ENCODE peak calls at places on chromosomes 16 and 17, in four cellular contexts. One of them, this sample, is unnamed.

GRCh38 chr17:39261286-39261685 is 35.5 kb upstream of the STAC2 start:
- DNase-seq in skeletal muscle cell: no peak
- DNase-seq in aorta: no peak
- DNase-seq in AG10803: no peak
- DNase-seq in this sample: no peak

GRCh38 chr17:43868236-43868994 is 21.4 kb downstream of the CD300LG start:
- DNase-seq in skeletal muscle cell: no peak
- DNase-seq in aorta: no peak
- DNase-seq in AG10803: no peak
- DNase-seq in this sample: no peak

GRCh38 chr16:89765292-89765810 is 44.0 kb downstream of the ZNF276 start:
- DNase-seq in skeletal muscle cell: no peak
- DNase-seq in aorta: no peak
- DNase-seq in AG10803: no peak
- DNase-seq in this sample: no peak

GRCh38 chr17:82390860-82391435 is 19.4 kb downstream of the UTS2R start:
- DNase-seq in skeletal muscle cell: no peak
- DNase-seq in aorta: no peak
- DNase-seq in AG10803: no peak
- DNase-seq in this sample: no peak

GRCh38 chr17:82775033-82775823 is 23.4 kb downstream of the TBCD start:
- DNase-seq in skeletal muscle cell: no peak
- DNase-seq in aorta: peak
- DNase-seq in AG10803: peak
- DNase-seq in this sample: peak

GRCh38 chr17:67016039-67016762 is 28.2 kb upstream of the CACNG1 start:
- DNase-seq in skeletal muscle cell: no peak
- DNase-seq in aorta: no peak
- DNase-seq in AG10803: no peak
- DNase-seq in this sample: no peak

GRCh38 chr17:2179615-2180295 is 123.8 kb downstream of the SMG6 start:
- DNase-seq in skeletal muscle cell: peak
- DNase-seq in aorta: peak
- DNase-seq in AG10803: peak
- DNase-seq in this sample: peak

GRCh38 chr16:89115216-89115949 is 21.7 kb downstream of the ACSF3 start:
- DNase-seq in skeletal muscle cell: no peak
- DNase-seq in aorta: peak
- DNase-seq in AG10803: no peak
- DNase-seq in this sample: peak

GRCh38 chr16:2675021-2675420 is 7.3 kb upstream of the KCTD5 start:
- DNase-seq in skeletal muscle cell: no peak
- DNase-seq in aorta: no peak
- DNase-seq in AG10803: no peak
- DNase-seq in this sample: no peak

GRCh38 chr17:43766413-43767052 is 7.9 kb upstream of the SOST start:
- DNase-seq in skeletal muscle cell: no peak
- DNase-seq in aorta: no peak
- DNase-seq in AG10803: peak
- DNase-seq in this sample: peak

GRCh38 chr17:51045616-51046526 is 74.8 kb downstream of the SPAG9 start:
- DNase-seq in skeletal muscle cell: no peak
- DNase-seq in aorta: no peak
- DNase-seq in AG10803: peak
- DNase-seq in this sample: peak

GRCh38 chr17:30824002-30824355 is 513 bp downstream of the CRLF3 start:
- DNase-seq in skeletal muscle cell: no peak
- DNase-seq in aorta: no peak
- DNase-seq in AG10803: no peak
- DNase-seq in this sample: no peak

GRCh38 chr16:72985148-72985882 is 62.6 kb downstream of the ZFHX3 start:
- DNase-seq in skeletal muscle cell: peak
- DNase-seq in aorta: no peak
- DNase-seq in AG10803: peak
- DNase-seq in this sample: peak

GRCh38 chr16:79723583-79724168 is 123.1 kb upstream of the MAF start:
- DNase-seq in skeletal muscle cell: no peak
- DNase-seq in aorta: no peak
- DNase-seq in AG10803: no peak
- DNase-seq in this sample: no peak

GRCh38 chr16:57475711-57476339 is 10.5 kb downstream of the DOK4 start:
- DNase-seq in skeletal muscle cell: peak
- DNase-seq in aorta: no peak
- DNase-seq in AG10803: no peak
- DNase-seq in this sample: peak

GRCh38 chr16:69123894-69124293 is 8.5 kb downstream of the CHTF8 start:
- DNase-seq in skeletal muscle cell: no peak
- DNase-seq in aorta: no peak
- DNase-seq in AG10803: peak
- DNase-seq in this sample: peak

GRCh38 chr17:42405963-42406495 is 17.0 kb downstream of the CAVIN1 start:
- DNase-seq in skeletal muscle cell: no peak
- DNase-seq in aorta: peak
- DNase-seq in AG10803: peak
- DNase-seq in this sample: peak

GRCh38 chr17:79570653-79571052 is 40.2 kb downstream of the RBFOX3 start:
- DNase-seq in skeletal muscle cell: no peak
- DNase-seq in aorta: no peak
- DNase-seq in AG10803: no peak
- DNase-seq in this sample: no peak

GRCh38 chr17:67575325-67575724 is 142.4 kb upstream of the NOL11 start:
- DNase-seq in skeletal muscle cell: no peak
- DNase-seq in aorta: no peak
- DNase-seq in AG10803: no peak
- DNase-seq in this sample: no peak

GRCh38 chr16:86899757-86900156 is 321.4 kb downstream of the FOXL1 start:
- DNase-seq in skeletal muscle cell: no peak
- DNase-seq in aorta: no peak
- DNase-seq in AG10803: peak
- DNase-seq in this sample: peak

GRCh38 chr17:40482722-40483121 is 18.7 kb downstream of the TNS4 start:
- DNase-seq in skeletal muscle cell: no peak
- DNase-seq in aorta: no peak
- DNase-seq in AG10803: no peak
- DNase-seq in this sample: no peak

GRCh38 chr17:42362245-42362961 is 25.8 kb downstream of the STAT3 start:
- DNase-seq in skeletal muscle cell: no peak
- DNase-seq in aorta: no peak
- DNase-seq in AG10803: no peak
- DNase-seq in this sample: no peak

GRCh38 chr16:86667035-86667434 is 88.7 kb downstream of the FOXL1 start:
- DNase-seq in skeletal muscle cell: no peak
- DNase-seq in aorta: no peak
- DNase-seq in AG10803: peak
- DNase-seq in this sample: no peak

DNA sequence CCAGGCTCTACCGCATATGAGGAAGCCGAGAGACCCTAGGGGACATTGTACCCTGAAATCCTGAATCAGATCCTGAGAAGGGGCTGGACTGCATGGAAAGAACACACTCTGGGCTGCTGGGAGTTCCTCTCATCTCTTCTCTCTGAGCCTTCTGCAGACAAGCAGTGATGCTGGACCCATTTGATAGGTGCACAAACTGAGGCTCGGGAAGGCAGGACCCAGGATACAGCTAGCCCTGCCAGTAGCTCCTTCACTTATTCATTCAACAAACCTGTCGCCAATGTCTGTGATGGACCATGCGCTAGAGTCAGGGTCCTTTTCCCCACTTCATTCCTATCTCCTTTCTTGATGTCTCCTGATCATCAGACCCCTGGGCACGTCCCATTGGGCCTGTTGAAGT is 1.9 kb downstream of the SBK1 start:
- DNase-seq in skeletal muscle cell: no peak
- DNase-seq in aorta: no peak
- DNase-seq in AG10803: no peak
- DNase-seq in this sample: no peak
- H3K4me3 ChIP-seq in skeletal muscle cell: no peak
- H3K4me3 ChIP-seq in aorta: no peak
- H3K4me3 ChIP-seq in AG10803: no peak
- H3K4me3 ChIP-seq in this sample: no peak

GRCh38 chr16:21163576-21163975 is 5.1 kb downstream of the LDAF1 start:
- DNase-seq in skeletal muscle cell: no peak
- DNase-seq in aorta: no peak
- DNase-seq in AG10803: no peak
- DNase-seq in this sample: no peak

GRCh38 chr16:21160276-21160675 is 1.8 kb downstream of the LDAF1 start:
- DNase-seq in skeletal muscle cell: no peak
- DNase-seq in aorta: no peak
- DNase-seq in AG10803: no peak
- DNase-seq in this sample: no peak

GRCh38 chr16:21162661-21163151 is 4.2 kb downstream of the LDAF1 start:
- DNase-seq in skeletal muscle cell: no peak
- DNase-seq in aorta: peak
- DNase-seq in AG10803: peak
- DNase-seq in this sample: peak

GRCh38 chr16:21159281-21159951 is 942 bp downstream of the LDAF1 start:
- DNase-seq in skeletal muscle cell: no peak
- DNase-seq in aorta: peak
- DNase-seq in AG10803: no peak
- DNase-seq in this sample: no peak

GRCh38 chr16:21161211-21161610 is 2.7 kb downstream of the LDAF1 start:
- DNase-seq in skeletal muscle cell: no peak
- DNase-seq in aorta: no peak
- DNase-seq in AG10803: peak
- DNase-seq in this sample: peak
- H3K4me3 ChIP-seq in skeletal muscle cell: no peak
- H3K4me3 ChIP-seq in aorta: no peak
- H3K4me3 ChIP-seq in AG10803: no peak
- H3K4me3 ChIP-seq in this sample: no peak

DNA sequence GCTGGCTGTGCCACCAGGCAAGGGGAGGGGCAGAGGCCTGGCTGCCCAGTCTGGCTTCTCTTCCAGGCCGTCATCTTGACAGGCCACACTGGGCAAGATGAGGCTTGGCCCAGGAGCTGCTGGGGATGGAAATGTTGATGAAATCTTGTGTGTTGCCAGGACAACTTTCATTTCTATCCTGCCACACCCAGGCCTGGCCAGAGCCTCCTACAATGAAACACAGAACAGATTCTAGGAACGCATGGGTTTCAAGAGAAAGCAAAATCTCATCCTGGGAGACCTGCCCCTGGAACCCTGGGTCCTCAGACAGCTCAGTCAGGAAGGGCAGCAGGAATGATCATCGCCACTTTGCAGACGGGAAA is 9.3 kb downstream of the HEXIM2 start:
- DNase-seq in skeletal muscle cell: no peak
- DNase-seq in aorta: peak
- DNase-seq in AG10803: peak
- DNase-seq in this sample: peak
- H3K4me3 ChIP-seq in skeletal muscle cell: peak
- H3K4me3 ChIP-seq in aorta: peak
- H3K4me3 ChIP-seq in AG10803: peak
- H3K4me3 ChIP-seq in this sample: peak

DNA sequence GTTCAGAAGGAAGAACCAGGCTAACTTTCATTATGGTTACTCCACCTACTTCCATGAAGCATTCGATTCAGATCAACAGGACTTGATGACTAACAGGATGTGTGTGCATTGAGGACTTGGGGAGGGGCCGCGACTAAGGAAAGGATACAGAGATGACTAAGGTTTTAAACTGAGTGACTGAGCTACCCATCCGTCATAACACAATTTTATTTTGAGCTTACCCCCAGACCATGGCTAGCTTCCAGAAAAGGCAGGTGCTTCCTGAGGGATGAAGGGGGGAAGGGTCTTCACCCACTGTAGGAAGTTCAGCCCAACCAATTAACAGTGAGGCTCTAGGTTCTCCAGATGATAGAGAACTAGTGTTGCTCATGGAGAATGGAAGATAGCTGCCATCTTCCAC is 2.6 kb upstream of the CDYL2 start:
- DNase-seq in skeletal muscle cell: peak
- DNase-seq in aorta: peak
- DNase-seq in AG10803: peak
- DNase-seq in this sample: peak
- H3K4me3 ChIP-seq in skeletal muscle cell: no peak
- H3K4me3 ChIP-seq in aorta: no peak
- H3K4me3 ChIP-seq in AG10803: no peak
- H3K4me3 ChIP-seq in this sample: peak

DNA sequence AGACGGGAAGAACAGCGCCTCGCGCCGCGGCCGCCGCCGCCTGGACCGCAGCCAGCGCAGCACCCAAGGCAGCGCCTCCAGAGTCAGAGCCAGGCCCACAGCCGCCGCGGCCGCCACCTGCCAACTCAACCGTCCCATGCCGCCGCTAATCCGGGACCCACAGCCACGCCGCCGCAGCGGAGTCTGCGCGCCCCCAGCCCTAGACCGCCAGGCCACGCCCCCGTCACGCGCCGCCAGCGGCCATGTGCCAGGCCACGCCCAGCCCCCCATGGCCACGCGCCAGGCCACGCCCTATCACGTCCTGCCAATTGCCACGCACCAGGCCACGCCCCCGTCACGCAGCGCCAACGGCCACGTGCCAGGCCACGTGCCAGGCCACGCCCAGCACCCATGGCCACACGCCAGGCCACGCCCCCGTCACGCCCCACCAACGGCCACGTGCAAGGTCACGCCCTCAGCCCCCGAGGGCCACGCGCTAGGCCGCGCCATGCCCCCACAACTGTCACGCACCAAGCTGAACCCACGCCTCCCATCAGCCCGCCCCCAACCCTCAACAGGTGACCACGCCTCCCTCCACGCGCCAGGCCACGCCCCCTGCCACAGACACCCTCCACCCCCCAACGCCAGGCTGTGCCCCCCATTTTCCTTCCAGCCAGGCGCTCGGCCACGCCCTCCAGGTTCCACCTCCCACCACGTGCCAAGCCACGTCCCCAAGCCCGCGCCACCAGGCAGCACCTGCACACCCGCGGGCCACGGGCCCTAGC is at the start of gene PLD6:
- DNase-seq in skeletal muscle cell: peak
- DNase-seq in aorta: peak
- DNase-seq in AG10803: peak
- DNase-seq in this sample: peak
- H3K4me3 ChIP-seq in skeletal muscle cell: peak
- H3K4me3 ChIP-seq in aorta: peak
- H3K4me3 ChIP-seq in AG10803: peak
- H3K4me3 ChIP-seq in this sample: peak

GRCh38 chr17:45430738-45431530 is 1.7 kb downstream of the ARHGAP27 start:
- DNase-seq in skeletal muscle cell: no peak
- DNase-seq in aorta: peak
- DNase-seq in AG10803: no peak
- DNase-seq in this sample: no peak

GRCh38 chr17:45432405-45433113 is at the start of gene ARHGAP27:
- DNase-seq in skeletal muscle cell: no peak
- DNase-seq in aorta: peak
- DNase-seq in AG10803: no peak
- DNase-seq in this sample: no peak

GRCh38 chr17:45431531-45432404 is 902 bp downstream of the ARHGAP27 start:
- DNase-seq in skeletal muscle cell: no peak
- DNase-seq in aorta: peak
- DNase-seq in AG10803: peak
- DNase-seq in this sample: peak

GRCh38 chr17:45435481-45435880 is 2.8 kb upstream of the ARHGAP27 start:
- DNase-seq in skeletal muscle cell: no peak
- DNase-seq in aorta: no peak
- DNase-seq in AG10803: no peak
- DNase-seq in this sample: no peak

GRCh38 chr17:45433136-45433535 is 466 bp upstream of the ARHGAP27 start:
- DNase-seq in skeletal muscle cell: no peak
- DNase-seq in aorta: no peak
- DNase-seq in AG10803: no peak
- DNase-seq in this sample: no peak
- H3K4me3 ChIP-seq in skeletal muscle cell: no peak
- H3K4me3 ChIP-seq in aorta: no peak
- H3K4me3 ChIP-seq in AG10803: no peak
- H3K4me3 ChIP-seq in this sample: no peak

This sample was measured in cardiac fibroblast.